ENCODE peak calls at places on chromosomes 11 and 22, in six cellular contexts. One of them, this sample, is unnamed.

GRCh38 chr11:107427569-107428180 is 29.9 kb downstream of the CWF19L2 start:
- DNase-seq in non-pigmented ciliary epithelial cell: no peak
- DNase-seq in EL: no peak
- DNase-seq in AG04450: no peak
- DNase-seq in iris pigment epithelial cell: no peak
- DNase-seq in fibroblast of the conjunctiva: no peak
- DNase-seq in this sample: no peak

GRCh38 chr22:35312198-35313059 is 12.7 kb downstream of the TOM1 start:
- DNase-seq in iris pigment epithelial cell: peak
- DNase-seq in EL: peak
- DNase-seq in AG04450: no peak
- DNase-seq in non-pigmented ciliary epithelial cell: no peak
- DNase-seq in fibroblast of the conjunctiva: no peak
- DNase-seq in this sample: no peak

GRCh38 chr11:119935341-119935925 is 202.5 kb downstream of the TRIM29 start:
- DNase-seq in AG04450: no peak
- DNase-seq in non-pigmented ciliary epithelial cell: no peak
- DNase-seq in fibroblast of the conjunctiva: no peak
- DNase-seq in iris pigment epithelial cell: no peak
- DNase-seq in EL: no peak
- DNase-seq in this sample: no peak

GRCh38 chr11:27520226-27520625 is 13.7 kb upstream of the LIN7C start:
- DNase-seq in EL: no peak
- DNase-seq in AG04450: no peak
- DNase-seq in non-pigmented ciliary epithelial cell: no peak
- DNase-seq in fibroblast of the conjunctiva: no peak
- DNase-seq in iris pigment epithelial cell: peak
- DNase-seq in this sample: no peak

GRCh38 chr11:68211546-68211945 is 1.6 kb downstream of the KMT5B start:
- DNase-seq in fibroblast of the conjunctiva: no peak
- DNase-seq in EL: no peak
- DNase-seq in non-pigmented ciliary epithelial cell: no peak
- DNase-seq in iris pigment epithelial cell: no peak
- DNase-seq in AG04450: no peak
- DNase-seq in this sample: no peak

GRCh38 chr11:95279921-95280861 is 49.2 kb upstream of the SESN3 start:
- DNase-seq in fibroblast of the conjunctiva: no peak
- DNase-seq in AG04450: no peak
- DNase-seq in EL: no peak
- DNase-seq in non-pigmented ciliary epithelial cell: no peak
- DNase-seq in iris pigment epithelial cell: peak
- DNase-seq in this sample: no peak

GRCh38 chr11:1090600-1091331 is 16.1 kb downstream of the MUC2 start:
- DNase-seq in fibroblast of the conjunctiva: no peak
- DNase-seq in EL: no peak
- DNase-seq in AG04450: no peak
- DNase-seq in iris pigment epithelial cell: no peak
- DNase-seq in non-pigmented ciliary epithelial cell: no peak
- DNase-seq in this sample: no peak

GRCh38 chr11:124812876-124813275 is 12.7 kb upstream of the MSANTD2 start:
- DNase-seq in non-pigmented ciliary epithelial cell: no peak
- DNase-seq in EL: peak
- DNase-seq in AG04450: no peak
- DNase-seq in iris pigment epithelial cell: peak
- DNase-seq in fibroblast of the conjunctiva: no peak
- DNase-seq in this sample: no peak

GRCh38 chr11:92784313-92784712 is 185.1 kb upstream of the MTNR1B start:
- DNase-seq in EL: no peak
- DNase-seq in AG04450: no peak
- DNase-seq in fibroblast of the conjunctiva: no peak
- DNase-seq in iris pigment epithelial cell: no peak
- DNase-seq in non-pigmented ciliary epithelial cell: no peak
- DNase-seq in this sample: no peak

GRCh38 chr11:14860511-14860910 is 31.5 kb downstream of the CYP2R1 start:
- DNase-seq in EL: no peak
- DNase-seq in non-pigmented ciliary epithelial cell: no peak
- DNase-seq in iris pigment epithelial cell: no peak
- DNase-seq in fibroblast of the conjunctiva: no peak
- DNase-seq in AG04450: no peak
- DNase-seq in this sample: no peak

GRCh38 chr22:48798281-48799226 is 1029.1 kb downstream of the BRD1 start:
- DNase-seq in iris pigment epithelial cell: no peak
- DNase-seq in AG04450: no peak
- DNase-seq in fibroblast of the conjunctiva: no peak
- DNase-seq in EL: no peak
- DNase-seq in non-pigmented ciliary epithelial cell: no peak
- DNase-seq in this sample: no peak

GRCh38 chr11:12274558-12275197 is 102.7 kb upstream of the PARVA start:
- DNase-seq in AG04450: no peak
- DNase-seq in fibroblast of the conjunctiva: no peak
- DNase-seq in non-pigmented ciliary epithelial cell: no peak
- DNase-seq in iris pigment epithelial cell: peak
- DNase-seq in EL: peak
- DNase-seq in this sample: no peak

GRCh38 chr22:30235687-30236170 is 10.8 kb downstream of the LIF start:
- DNase-seq in non-pigmented ciliary epithelial cell: no peak
- DNase-seq in AG04450: peak
- DNase-seq in fibroblast of the conjunctiva: no peak
- DNase-seq in EL: peak
- DNase-seq in iris pigment epithelial cell: peak
- DNase-seq in this sample: peak

GRCh38 chr11:112377946-112378345 is 117.3 kb upstream of the PLET1 start:
- DNase-seq in EL: no peak
- DNase-seq in non-pigmented ciliary epithelial cell: no peak
- DNase-seq in fibroblast of the conjunctiva: no peak
- DNase-seq in iris pigment epithelial cell: no peak
- DNase-seq in AG04450: no peak
- DNase-seq in this sample: no peak

GRCh38 chr22:20159088-20159487 is 8.2 kb upstream of the CCDC188 start:
- DNase-seq in EL: no peak
- DNase-seq in fibroblast of the conjunctiva: no peak
- DNase-seq in non-pigmented ciliary epithelial cell: no peak
- DNase-seq in iris pigment epithelial cell: no peak
- DNase-seq in AG04450: no peak
- DNase-seq in this sample: no peak

GRCh38 chr11:61718613-61719302 is 33.7 kb upstream of the MYRF start:
- DNase-seq in non-pigmented ciliary epithelial cell: peak
- DNase-seq in AG04450: peak
- DNase-seq in fibroblast of the conjunctiva: peak
- DNase-seq in EL: peak
- DNase-seq in iris pigment epithelial cell: peak
- DNase-seq in this sample: no peak

GRCh38 chr11:57792060-57792541 is 30.5 kb downstream of the CTNND1 start:
- DNase-seq in fibroblast of the conjunctiva: no peak
- DNase-seq in EL: no peak
- DNase-seq in non-pigmented ciliary epithelial cell: no peak
- DNase-seq in iris pigment epithelial cell: peak
- DNase-seq in AG04450: no peak
- DNase-seq in this sample: no peak

GRCh38 chr11:129598378-129598777 is 217.3 kb upstream of the TMEM45B start:
- DNase-seq in non-pigmented ciliary epithelial cell: no peak
- DNase-seq in AG04450: no peak
- DNase-seq in EL: no peak
- DNase-seq in iris pigment epithelial cell: no peak
- DNase-seq in fibroblast of the conjunctiva: no peak
- DNase-seq in this sample: no peak

GRCh38 chr11:11731311-11732083 is 109.7 kb upstream of the GALNT18 start:
- DNase-seq in non-pigmented ciliary epithelial cell: peak
- DNase-seq in iris pigment epithelial cell: peak
- DNase-seq in fibroblast of the conjunctiva: no peak
- DNase-seq in AG04450: peak
- DNase-seq in EL: peak
- DNase-seq in this sample: peak

GRCh38 chr11:26137651-26138050 is 194.3 kb upstream of the ANO3 start:
- DNase-seq in fibroblast of the conjunctiva: no peak
- DNase-seq in iris pigment epithelial cell: peak
- DNase-seq in EL: no peak
- DNase-seq in non-pigmented ciliary epithelial cell: no peak
- DNase-seq in AG04450: no peak
- DNase-seq in this sample: no peak

GRCh38 chr22:31345331-31346254 is 553 bp downstream of the PATZ1 start:
- DNase-seq in fibroblast of the conjunctiva: peak
- DNase-seq in non-pigmented ciliary epithelial cell: no peak
- DNase-seq in AG04450: peak
- DNase-seq in EL: peak
- DNase-seq in iris pigment epithelial cell: peak
- DNase-seq in this sample: peak

GRCh38 chr11:86152006-86152862 is 83.3 kb upstream of the PICALM start:
- DNase-seq in iris pigment epithelial cell: peak
- DNase-seq in fibroblast of the conjunctiva: no peak
- DNase-seq in AG04450: no peak
- DNase-seq in EL: peak
- DNase-seq in non-pigmented ciliary epithelial cell: no peak
- DNase-seq in this sample: peak

GRCh38 chr11:101091781-101092180 is 37.8 kb downstream of the PGR start:
- DNase-seq in non-pigmented ciliary epithelial cell: no peak
- DNase-seq in EL: no peak
- DNase-seq in iris pigment epithelial cell: no peak
- DNase-seq in AG04450: no peak
- DNase-seq in fibroblast of the conjunctiva: no peak
- DNase-seq in this sample: no peak

GRCh38 chr11:8018742-8019631 is 31.9 kb downstream of the EIF3F start:
- DNase-seq in EL: peak
- DNase-seq in non-pigmented ciliary epithelial cell: no peak
- DNase-seq in AG04450: peak
- DNase-seq in fibroblast of the conjunctiva: peak
- DNase-seq in iris pigment epithelial cell: peak
- DNase-seq in this sample: peak

GRCh38 chr11:73787051-73787642 is 527 bp upstream of the MRPL48 start:
- DNase-seq in fibroblast of the conjunctiva: no peak
- DNase-seq in EL: no peak
- DNase-seq in non-pigmented ciliary epithelial cell: no peak
- DNase-seq in iris pigment epithelial cell: no peak
- DNase-seq in AG04450: no peak
- DNase-seq in this sample: no peak

GRCh38 chr22:22814666-22815396 is 72.8 kb upstream of the IGLL5 start:
- DNase-seq in non-pigmented ciliary epithelial cell: no peak
- DNase-seq in AG04450: no peak
- DNase-seq in fibroblast of the conjunctiva: no peak
- DNase-seq in EL: no peak
- DNase-seq in iris pigment epithelial cell: no peak
- DNase-seq in this sample: no peak

GRCh38 chr11:78753297-78753696 is 178.6 kb upstream of the NARS2 start:
- DNase-seq in non-pigmented ciliary epithelial cell: no peak
- DNase-seq in AG04450: no peak
- DNase-seq in iris pigment epithelial cell: no peak
- DNase-seq in EL: no peak
- DNase-seq in fibroblast of the conjunctiva: no peak
- DNase-seq in this sample: no peak

GRCh38 chr11:5938603-5938965 is 3.5 kb upstream of the OR56A3 start:
- DNase-seq in fibroblast of the conjunctiva: no peak
- DNase-seq in non-pigmented ciliary epithelial cell: no peak
- DNase-seq in iris pigment epithelial cell: no peak
- DNase-seq in AG04450: no peak
- DNase-seq in EL: no peak
- DNase-seq in this sample: no peak

GRCh38 chr11:65651589-65652510 is 10.9 kb downstream of the RELA start:
- DNase-seq in fibroblast of the conjunctiva: no peak
- DNase-seq in iris pigment epithelial cell: peak
- DNase-seq in AG04450: no peak
- DNase-seq in non-pigmented ciliary epithelial cell: no peak
- DNase-seq in EL: peak
- DNase-seq in this sample: no peak

GRCh38 chr11:110337570-110338193 is 41.3 kb upstream of the RDX start:
- DNase-seq in AG04450: no peak
- DNase-seq in fibroblast of the conjunctiva: no peak
- DNase-seq in iris pigment epithelial cell: peak
- DNase-seq in non-pigmented ciliary epithelial cell: peak
- DNase-seq in EL: peak
- DNase-seq in this sample: no peak

GRCh38 chr11:19644316-19644715 is 68.3 kb upstream of the NAV2 start:
- DNase-seq in fibroblast of the conjunctiva: no peak
- DNase-seq in iris pigment epithelial cell: no peak
- DNase-seq in EL: no peak
- DNase-seq in non-pigmented ciliary epithelial cell: no peak
- DNase-seq in AG04450: no peak
- DNase-seq in this sample: no peak

This sample was measured in H54.